ENCODE peak calls at places on chromosomes 7 and 10, in eight cellular contexts. D, O, A, Z, M, B, L and C are unnamed samples.
A peak's percentile ranks its signal among the peaks of the same experiment; 100 is the strongest.

GRCh38 chr10:61159253-61159652 is 215.3 kb upstream of the RHOBTB1 start:
- DNase-seq in O (no peak), Z (peak; percentile 23), B (no peak), D (no peak), M (no peak), A (no peak), L (peak; percentile 42), C (no peak)

GRCh38 chr10:65891073-65891981 is 1034.5 kb upstream of the LRRTM3 start:
- DNase-seq in M (peak; percentile 20), O (no peak), Z (no peak), B (no peak), A (no peak), D (no peak), L (no peak), C (no peak)

GRCh38 chr10:31124852-31125251 is 93.2 kb upstream of the ZNF438 start:
- DNase-seq in O (no peak), M (no peak), B (no peak), D (no peak), A (no peak), Z (no peak), L (no peak), C (no peak)

GRCh38 chr7:104983620-104984539 is 30.1 kb upstream of the KMT2E start:
- DNase-seq in O (no peak), Z (peak; percentile 86), D (peak; percentile 88), L (peak; percentile 86), B (peak; percentile 92), M (peak; percentile 80), A (peak; percentile 74), C (peak; percentile 81)

GRCh38 chr10:15045380-15045779 is 1.6 kb downstream of the OLAH start:
- DNase-seq in M (no peak), D (no peak), B (no peak), L (no peak), O (no peak), A (no peak), Z (no peak), C (no peak)

GRCh38 chr10:122446668-122447410 is 7.6 kb upstream of the ARMS2 start:
- DNase-seq in B (no peak), Z (no peak), A (no peak), M (no peak), D (no peak), O (no peak), L (peak; percentile 22), C (no peak)

GRCh38 chr10:30352377-30352776 is 3.3 kb upstream of the MTPAP start:
- DNase-seq in O (no peak), A (no peak), Z (no peak), B (no peak), M (no peak), D (no peak), L (no peak), C (no peak)

GRCh38 chr7:107939472-107940145 is 48.6 kb downstream of the DLD start:
- DNase-seq in M (no peak), Z (no peak), B (no peak), D (no peak), O (no peak), A (no peak), L (peak; percentile 95), C (peak; percentile 27)

GRCh38 chr10:25561761-25562160 is 372.3 kb upstream of the MYO3A start:
- DNase-seq in M (no peak), B (no peak), L (no peak), A (no peak), O (no peak), Z (no peak), D (no peak), C (no peak)

GRCh38 chr7:17118412-17118811 is 180.0 kb upstream of the AHR start:
- DNase-seq in B (no peak), O (no peak), A (no peak), M (no peak), D (no peak), L (no peak), Z (no peak), C (no peak)

GRCh38 chr10:130439796-130440195 is 303.6 kb downstream of the GLRX3 start:
- DNase-seq in Z (no peak), M (no peak), A (no peak), D (no peak), L (no peak), B (no peak), O (no peak), C (no peak)

GRCh38 chr10:44313706-44314307 is 71.1 kb downstream of the CXCL12 start:
- DNase-seq in B (no peak), M (no peak), Z (no peak), A (no peak), D (no peak), L (no peak), O (no peak), C (no peak)

GRCh38 chr10:128820663-128821062 is 646.4 kb upstream of the MGMT start:
- DNase-seq in O (no peak), D (no peak), A (no peak), B (no peak), L (no peak), Z (no peak), M (no peak), C (no peak)

GRCh38 chr7:88090233-88090632 is 129.6 kb downstream of the SRI start:
- DNase-seq in M (no peak), D (no peak), B (no peak), Z (no peak), O (no peak), A (no peak), L (no peak), C (no peak)